ENCODE peak calls at places on chromosome 17, in four cellular contexts. I is progenitor cell of endocrine pancreas; N is stimulated activated CD4-positive, alpha-beta T cell treated with anti-CD3 and anti-CD28 coated beads, TNF-alpha, amount 100 ng/mL, for 48 hours; Q is left colon. R is an unnamed sample.

GRCh38 chr17:74769266-74769855 is 6.8 kb downstream of the NAT9 start:
- DNase-seq in I (no peak), N (no peak), Q (no peak), R (no peak)

GRCh38 chr17:76153640-76154039 is 12.6 kb upstream of the FOXJ1 start:
- DNase-seq in I (no peak), N (no peak), Q (no peak), R (no peak)

GRCh38 chr17:69326302-69327059 is 452 bp downstream of the ABCA5 start:
- DNase-seq in I (no peak), N (no peak), Q (no peak), R (no peak)

GRCh38 chr17:59716427-59716826 is 9.0 kb downstream of the VMP1 start:
- DNase-seq in I (no peak), N (no peak), Q (no peak), R (no peak)

GRCh38 chr17:29256116-29256515 is 9.5 kb downstream of the CRYBA1 start:
- DNase-seq in I (no peak), N (no peak), Q (no peak), R (no peak)

GRCh38 chr17:68100000-68100641 is 64.6 kb downstream of the KPNA2 start:
- DNase-seq in I (no peak), N (no peak), Q (no peak), R (no peak)

GRCh38 chr17:19645608-19646250 is 2.8 kb upstream of the ALDH3A2 start:
- DNase-seq in I (no peak), N (peak), Q (no peak), R (no peak)

GRCh38 chr17:40477796-40478195 is 23.6 kb downstream of the TNS4 start:
- DNase-seq in I (no peak), N (no peak), Q (no peak), R (no peak)

GRCh38 chr17:44257815-44258750 is 9.9 kb downstream of the SLC4A1 start:
- DNase-seq in I (no peak), N (no peak), Q (no peak), R (no peak)

GRCh38 chr17:80861892-80862291 is 129.7 kb upstream of the CHMP6 start:
- DNase-seq in I (no peak), N (peak), Q (no peak), R (no peak)

GRCh38 chr17:31533546-31534155 is 142.2 kb downstream of the RAB11FIP4 start:
- DNase-seq in I (no peak), N (no peak), Q (no peak), R (peak)

GRCh38 chr17:74964246-74964761 is 8.3 kb downstream of the HID1 start:
- DNase-seq in I (no peak), N (no peak), Q (no peak), R (no peak)

GRCh38 chr17:42660692-42661345 is 1.7 kb downstream of the TUBG2 start:
- DNase-seq in I (no peak), N (no peak), Q (peak), R (no peak)

GRCh38 chr17:14510136-14510535 is 209.3 kb downstream of the HS3ST3B1 start:
- DNase-seq in I (no peak), N (no peak), Q (no peak), R (no peak)

GRCh38 chr17:73827627-73828241 is 183.5 kb upstream of the SDK2 start:
- DNase-seq in I (no peak), N (no peak), Q (no peak), R (no peak)

GRCh38 chr17:16999931-17000625 is 28.2 kb upstream of the TNFRSF13B start:
- DNase-seq in I (no peak), N (no peak), Q (no peak), R (no peak)

GRCh38 chr17:50290074-50290702 is 15.9 kb downstream of the TMEM92 start:
- DNase-seq in I (no peak), N (no peak), Q (peak), R (peak)

GRCh38 chr17:35795007-35795870 is at the start of gene MMP28:
- DNase-seq in I (peak), N (no peak), Q (peak), R (no peak)

GRCh38 chr17:73924488-73925186 is 278.8 kb upstream of the RPL38 start:
- DNase-seq in I (no peak), N (no peak), Q (no peak), R (no peak)

GRCh38 chr17:69907081-69907847 is 167.8 kb upstream of the KCNJ16 start:
- DNase-seq in I (no peak), N (no peak), Q (no peak), R (no peak)

GRCh38 chr17:81712468-81713003 is 452 bp downstream of the SLC25A10 start:
- DNase-seq in I (peak), N (no peak), Q (no peak), R (no peak)

GRCh38 chr17:78977992-78978973 is 1.4 kb downstream of the LGALS3BP start:
- DNase-seq in I (no peak), N (no peak), Q (no peak), R (no peak)

GRCh38 chr17:71830916-71831315 is 289.9 kb upstream of the SOX9 start:
- DNase-seq in I (no peak), N (no peak), Q (no peak), R (no peak)

GRCh38 chr17:27651411-27652345 is 20.7 kb downstream of the LGALS9 start:
- DNase-seq in I (peak), N (peak), Q (no peak), R (no peak)

GRCh38 chr17:59165933-59166342 is 10.4 kb downstream of the PRR11 start:
- DNase-seq in I (no peak), N (no peak), Q (no peak), R (no peak)

GRCh38 chr17:19651461-19652238 is 3.1 kb downstream of the ALDH3A2 start:
- DNase-seq in I (no peak), N (no peak), Q (no peak), R (no peak)

GRCh38 chr17:40854175-40854814 is 12.7 kb downstream of the KRT12 start:
- DNase-seq in I (no peak), N (no peak), Q (no peak), R (no peak)

GRCh38 chr17:34241062-34241461 is 14.0 kb upstream of the CCL2 start:
- DNase-seq in I (no peak), N (no peak), Q (no peak), R (no peak)

GRCh38 chr17:17603895-17604225 is 12.4 kb upstream of the PEMT start:
- DNase-seq in I (no peak), N (no peak), Q (no peak), R (no peak)

GRCh38 chr17:28416703-28417311 is 10.8 kb upstream of the SLC46A1 start:
- DNase-seq in I (peak), N (peak), Q (peak), R (peak)

GRCh38 chr17:69597898-69598692 is 183.6 kb downstream of the MAP2K6 start:
- DNase-seq in I (no peak), N (no peak), Q (no peak), R (no peak)

GRCh38 chr17:63647065-63647725 is 25.0 kb downstream of the MAP3K3 start:
- DNase-seq in I (no peak), N (no peak), Q (no peak), R (no peak)

GRCh38 chr17:7548585-7549400 is at the start of gene TNFSF12:
- DNase-seq in I (no peak), N (peak), Q (peak), R (no peak)

GRCh38 chr17:67414130-67414529 is 37.0 kb downstream of the PITPNC1 start:
- DNase-seq in I (no peak), N (no peak), Q (no peak), R (no peak)

GRCh38 chr17:5571281-5571680 is 13.0 kb downstream of the NLRP1 start:
- DNase-seq in I (no peak), N (no peak), Q (no peak), R (no peak)